ENCODE peak calls at places on chromosomes 16 and 17, in ten cellular contexts. Q is MCF 10A; X is stimulated activated CD4-positive, alpha-beta T cell treated with anti-CD3 and anti-CD28 coated beads, Interleukin-15, amount 100 ng/mL, for 1 hour; U is NCI-H1105; Z is skeletal muscle cell; G is NCI-H1930; W is NB4; M is lung microvascular endothelial cell; L is left colon; R is GM12891. N is an unnamed sample.

GRCh38 chr17:66290097-66290722 is 12.2 kb upstream of the PRKCA start:
- DNase-seq in Q (peak; percentile 17), X (no peak), U (no peak), Z (no peak), G (no peak), W (peak; percentile 44), M (peak; percentile 29), L (no peak), R (no peak), N (no peak)

GRCh38 chr17:64982139-64982802 is 63.0 kb upstream of the LRRC37A3 start:
- DNase-seq in Q (no peak), X (no peak), U (no peak), Z (no peak), G (no peak), W (no peak), M (no peak), L (no peak), R (no peak), N (no peak)

GRCh38 chr17:29948460-29949185 is 7.2 kb downstream of the EFCAB5 start:
- DNase-seq in Q (no peak), X (no peak), U (no peak), Z (no peak), G (no peak), W (peak; percentile 89), M (no peak), L (no peak), R (no peak), N (no peak)

GRCh38 chr17:80528521-80528920 is 16.1 kb upstream of the RPTOR start:
- DNase-seq in Q (no peak), X (no peak), U (no peak), Z (no peak), G (no peak), W (no peak), M (no peak), L (no peak), R (no peak), N (no peak)

GRCh38 chr17:77061711-77062110 is 79.1 kb upstream of the SEC14L1 start:
- DNase-seq in Q (no peak), X (no peak), U (peak; percentile 49), Z (no peak), G (no peak), W (no peak), M (peak; percentile 37), L (no peak), R (no peak), N (no peak)

GRCh38 chr17:12985431-12986285 is 32.2 kb downstream of the ELAC2 start:
- DNase-seq in Q (no peak), X (no peak), U (no peak), Z (peak; percentile 36), G (no peak), W (no peak), M (no peak), L (no peak), R (no peak), N (no peak)

GRCh38 chr16:10862432-10862831 is 14.6 kb upstream of the CIITA start:
- DNase-seq in Q (peak; percentile 99), X (no peak), U (no peak), Z (peak; percentile 86), G (no peak), W (peak; percentile 80), M (peak; percentile 6), L (no peak), R (no peak), N (peak; percentile 54)

GRCh38 chr16:3977376-3977775 is 96.9 kb upstream of the CREBBP start:
- DNase-seq in Q (no peak), X (no peak), U (no peak), Z (no peak), G (no peak), W (no peak), M (no peak), L (no peak), R (no peak), N (no peak)

GRCh38 chr17:80264048-80264792 is 3.6 kb downstream of the RNF213 start:
- DNase-seq in Q (no peak), X (no peak), U (no peak), Z (no peak), G (no peak), W (peak; percentile 60), M (no peak), L (peak; percentile 49), R (no peak), N (no peak)

GRCh38 chr17:79303641-79304205 is 229.1 kb downstream of the ENGASE start:
- DNase-seq in Q (no peak), X (no peak), U (no peak), Z (no peak), G (no peak), W (peak; percentile 12), M (no peak), L (no peak), R (no peak), N (no peak)

GRCh38 chr16:50261707-50262235 is 4.6 kb upstream of the ADCY7 start:
- DNase-seq in Q (no peak), X (no peak), U (no peak), Z (no peak), G (no peak), W (no peak), M (no peak), L (no peak), R (no peak), N (no peak)

GRCh38 chr17:3534881-3535252 is 22.7 kb downstream of the TRPV3 start:
- DNase-seq in Q (no peak), X (no peak), U (no peak), Z (no peak), G (no peak), W (no peak), M (no peak), L (peak; percentile 30), R (no peak), N (no peak)

GRCh38 chr17:82232876-82233785 is 4.3 kb downstream of the SLC16A3 start:
- DNase-seq in Q (no peak), X (no peak), U (no peak), Z (no peak), G (no peak), W (no peak), M (no peak), L (no peak), R (no peak), N (no peak)

GRCh38 chr17:71392715-71393567 is 727.9 kb upstream of the SOX9 start:
- DNase-seq in Q (no peak), X (no peak), U (no peak), Z (no peak), G (no peak), W (no peak), M (no peak), L (no peak), R (no peak), N (no peak)

GRCh38 chr16:16092925-16093624 is 130.2 kb downstream of the ABCC6 start:
- DNase-seq in Q (peak; percentile 4), X (no peak), U (peak; percentile 78), Z (peak; percentile 34), G (no peak), W (no peak), M (no peak), L (no peak), R (no peak), N (no peak)

GRCh38 chr16:87017388-87018012 is 299.7 kb downstream of the C16orf95 start:
- DNase-seq in Q (peak; percentile 93), X (no peak), U (no peak), Z (peak; percentile 84), G (no peak), W (peak; percentile 98), M (peak; percentile 88), L (no peak), R (no peak), N (no peak)

GRCh38 chr17:73533127-73533526 is 111.1 kb downstream of the SDK2 start:
- DNase-seq in Q (no peak), X (no peak), U (no peak), Z (no peak), G (no peak), W (no peak), M (no peak), L (no peak), R (no peak), N (no peak)

GRCh38 chr16:3328643-3329042 is 23.3 kb downstream of the ZNF75A start:
- DNase-seq in Q (no peak), X (no peak), U (no peak), Z (no peak), G (no peak), W (no peak), M (no peak), L (peak; percentile 45), R (no peak), N (no peak)

GRCh38 chr17:48626470-48627241 is 498 bp upstream of the HOXB9 start:
- DNase-seq in Q (peak; percentile 11), X (peak; percentile 46), U (peak; percentile 13), Z (no peak), G (peak; percentile 48), W (peak; percentile 45), M (no peak), L (peak; percentile 84), R (no peak), N (no peak)

GRCh38 chr16:19743816-19744159 is 25.7 kb downstream of the IQCK start:
- DNase-seq in Q (no peak), X (no peak), U (no peak), Z (no peak), G (no peak), W (no peak), M (no peak), L (no peak), R (no peak), N (no peak)

N was measured in pancreas.